ENCODE peak calls at places on chromosome 1, in four cellular contexts. E is HCT116, G is K562, I is GM12878. H is an unnamed sample.

GRCh38 chr1:5959667-5960230 is 32.5 kb downstream of the NPHP4 start:
- DNase-seq in G (no peak), I (no peak), E (no peak), H (no peak)

GRCh38 chr1:12447849-12448312 is 170.1 kb downstream of the DHRS3 start:
- DNase-seq in G (no peak), I (no peak), E (no peak), H (no peak)

GRCh38 chr1:230215049-230215448 is 148.0 kb downstream of the GALNT2 start:
- DNase-seq in E (no peak), I (no peak), G (peak), H (no peak)

GRCh38 chr1:197672347-197672746 is 102.9 kb downstream of the DENND1B start:
- DNase-seq in I (no peak), G (no peak), E (no peak), H (no peak)

GRCh38 chr1:245645894-245646293 is 491.1 kb downstream of the KIF26B start:
- DNase-seq in E (no peak), G (no peak), I (peak), H (no peak)

GRCh38 chr1:235442788-235443429 is 61.3 kb downstream of the B3GALNT2 start:
- DNase-seq in G (peak), I (no peak), E (peak), H (no peak)

GRCh38 chr1:66924756-66925557 is at the start of the genes DNAI4 and MIER1:
- DNase-seq in I (peak), G (peak), E (peak), H (peak)

GRCh38 chr1:83942914-83943313 is 56.0 kb downstream of the TTLL7 start:
- DNase-seq in I (no peak), E (no peak), G (no peak), H (no peak)

GRCh38 chr1:220451541-220451940 is 76.4 kb upstream of the MARK1 start:
- DNase-seq in I (no peak), E (no peak), G (no peak), H (no peak)

GRCh38 chr1:55893155-55893554 is 678.0 kb upstream of the USP24 start:
- DNase-seq in E (peak), G (peak), I (no peak), H (no peak)

GRCh38 chr1:12618661-12619395 is 818 bp upstream of the DHRS3 start:
- DNase-seq in I (no peak), E (peak), G (peak), H (peak)

GRCh38 chr1:1092890-1093609 is 18.9 kb upstream of the RNF223 start:
- DNase-seq in G (no peak), E (no peak), I (no peak), H (no peak)

GRCh38 chr1:241637604-241638003 is 2.6 kb downstream of the CHML start:
- DNase-seq in E (no peak), G (peak), I (no peak), H (no peak)

GRCh38 chr1:206733012-206733411 is 37.6 kb upstream of the IL19 start:
- DNase-seq in G (no peak), I (no peak), E (no peak), H (no peak)

GRCh38 chr1:46083579-46083978 is 48.9 kb downstream of the PIK3R3 start:
- DNase-seq in I (no peak), G (no peak), E (no peak), H (no peak)

GRCh38 chr1:78292361-78292760 is 198.4 kb upstream of the PTGFR start:
- DNase-seq in G (no peak), I (no peak), E (no peak), H (no peak)

GRCh38 chr1:18739956-18740355 is 109.3 kb downstream of the PAX7 start:
- DNase-seq in I (no peak), E (no peak), G (no peak), H (no peak)

GRCh38 chr1:246155923-246156322 is 351.2 kb downstream of the SMYD3 start:
- DNase-seq in G (no peak), I (no peak), E (no peak), H (no peak)

GRCh38 chr1:33682371-33682770 is 181.5 kb upstream of the HMGB4 start:
- DNase-seq in E (no peak), G (no peak), I (no peak), H (no peak)

GRCh38 chr1:21278898-21279819 is 11.1 kb downstream of the ECE1 start:
- DNase-seq in E (no peak), G (no peak), I (no peak), H (no peak)

GRCh38 chr1:156129687-156130577 is 15.4 kb downstream of the LMNA start:
- DNase-seq in G (peak), I (no peak), E (peak), H (peak)

DNA sequence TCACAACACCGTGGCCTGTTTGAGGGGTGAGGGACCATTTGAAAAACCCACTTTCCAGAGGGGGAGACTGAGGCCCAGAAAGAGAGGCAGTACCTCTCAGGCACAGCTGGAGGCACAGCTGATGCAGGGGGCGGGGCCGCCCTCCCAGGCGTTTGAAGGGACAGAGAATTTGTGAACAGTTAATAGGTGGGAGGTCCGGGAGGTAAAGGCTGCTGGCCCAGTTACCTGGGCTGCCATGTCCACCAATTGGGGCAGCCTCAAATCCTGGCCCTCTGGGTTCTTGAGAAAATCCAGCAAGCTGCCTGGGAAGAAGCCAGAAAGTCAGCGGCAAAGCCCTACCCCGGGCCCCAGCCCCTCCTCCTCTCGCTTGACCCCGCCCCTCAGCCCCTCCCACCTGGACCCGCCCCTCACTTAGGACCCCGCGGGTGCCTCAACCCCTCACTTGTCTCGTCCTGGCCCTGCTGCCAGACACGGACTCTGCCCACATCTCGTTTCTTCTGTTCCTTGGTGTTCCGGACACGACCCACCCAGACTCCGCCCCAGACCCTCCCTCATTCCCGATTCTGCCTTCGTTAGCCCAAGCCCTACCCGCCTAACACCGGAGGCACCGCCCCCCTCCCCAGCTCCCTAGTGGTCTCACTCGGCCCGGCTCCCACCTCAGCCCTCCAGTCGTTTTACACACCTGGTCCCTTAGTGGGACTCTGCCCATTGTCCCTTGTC is 10.8 kb upstream of the AHDC1 start:
- DNase-seq in E (no peak), G (peak), I (no peak), H (peak)
- TF ChIP-seq EGR1 in E (no peak), G (no peak), I (no peak), H (no peak)

DNA sequence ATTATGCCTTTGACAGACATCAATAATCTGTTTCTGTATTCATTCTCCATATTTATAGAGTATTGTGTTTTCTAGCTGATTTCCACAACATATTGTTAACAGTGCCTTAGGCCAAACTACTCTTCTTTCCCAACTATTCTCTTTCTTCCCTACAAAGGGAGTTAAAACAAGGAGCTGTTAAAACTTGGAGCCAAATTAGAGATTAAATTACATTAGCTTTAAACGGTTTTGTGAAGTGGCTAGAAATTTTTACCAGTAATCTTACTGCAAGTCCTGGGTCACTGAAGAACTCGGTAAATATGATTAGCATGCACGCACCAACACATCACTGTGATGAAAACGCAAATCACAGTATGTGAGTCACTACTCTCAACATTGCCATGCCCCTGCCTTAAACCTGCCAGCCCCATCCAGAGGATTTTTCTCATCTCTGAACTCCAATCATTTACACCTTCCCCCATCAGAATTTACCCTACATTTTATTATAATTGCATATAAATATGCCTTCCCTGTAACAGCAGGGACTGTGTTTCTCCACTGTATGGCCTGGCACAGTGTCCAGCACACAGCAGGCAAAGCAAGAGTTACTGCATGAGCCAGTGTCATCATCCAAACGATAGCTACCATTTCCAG is 1.5 kb upstream of the PRDX6 start:
- DNase-seq in G (peak), I (no peak), E (no peak), H (no peak)
- TF ChIP-seq EGR1 in G (no peak), I (no peak), E (no peak), H (no peak)

GRCh38 chr1:40978886-40979240 is 633 bp upstream of the CTPS1 start:
- DNase-seq in E (no peak), I (no peak), G (no peak), H (no peak)
- TF ChIP-seq EGR1 in E (no peak), I (no peak), G (no peak), H (no peak)

GRCh38 chr1:44019398-44020044 is 11.7 kb downstream of the SLC6A9 start:
- DNase-seq in I (no peak), E (no peak), G (no peak), H (no peak)
- TF ChIP-seq EGR1 in I (no peak), E (no peak), G (no peak), H (no peak)

GRCh38 chr1:70767377-70767776 is 280.2 kb downstream of the PTGER3 start:
- DNase-seq in I (no peak), G (no peak), E (no peak), H (no peak)

GRCh38 chr1:70768211-70768610 is 279.4 kb downstream of the PTGER3 start:
- DNase-seq in I (no peak), E (no peak), G (no peak), H (no peak)

GRCh38 chr1:70760170-70760569 is 287.4 kb downstream of the PTGER3 start:
- DNase-seq in E (no peak), G (no peak), I (no peak), H (no peak)

GRCh38 chr1:70762386-70762785 is 285.2 kb downstream of the PTGER3 start:
- DNase-seq in G (no peak), E (no peak), I (no peak), H (no peak)

DNA sequence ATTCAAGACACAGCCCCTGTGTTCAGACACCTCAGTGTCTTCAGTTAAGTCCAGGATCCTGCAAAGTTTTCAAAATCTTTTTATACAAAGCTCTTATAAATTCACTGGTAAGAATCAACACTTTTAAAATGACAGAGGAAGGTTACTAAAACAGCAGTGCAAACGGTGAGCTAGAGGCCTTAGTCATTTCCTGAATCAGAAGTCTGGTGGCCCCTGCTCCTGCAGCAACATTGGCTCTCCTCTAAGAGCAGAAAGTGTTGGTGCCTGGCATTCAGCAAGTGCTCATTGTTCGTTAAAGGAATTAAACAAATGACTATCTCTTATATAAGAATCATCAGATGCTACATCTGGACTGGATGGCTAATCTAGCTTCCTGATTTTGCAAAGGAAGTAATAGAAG is 282.9 kb downstream of the PTGER3 start:
- DNase-seq in E (no peak), I (no peak), G (peak), H (no peak)
- TF ChIP-seq EGR1 in E (no peak), I (no peak), G (no peak), H (no peak)

GRCh38 chr1:64302194-64302593 is 98.8 kb downstream of the UBE2U start:
- DNase-seq in G (no peak), E (no peak), I (no peak), H (no peak)

GRCh38 chr1:64304744-64305143 is 101.3 kb downstream of the UBE2U start:
- DNase-seq in I (no peak), E (no peak), G (no peak), H (no peak)

GRCh38 chr1:64308856-64309255 is 105.4 kb downstream of the UBE2U start:
- DNase-seq in I (no peak), E (no peak), G (no peak), H (no peak)

GRCh38 chr1:64302971-64303370 is 99.5 kb downstream of the UBE2U start:
- DNase-seq in G (no peak), E (no peak), I (no peak), H (no peak)
- TF ChIP-seq EGR1 in G (no peak), E (no peak), I (no peak), H (no peak)

GRCh38 chr1:3475839-3476573 is 21.5 kb downstream of the ARHGEF16 start:
- DNase-seq in E (no peak), G (no peak), I (no peak), H (no peak)
- TF ChIP-seq EGR1 in E (no peak), G (no peak), I (no peak), H (no peak)

DNA sequence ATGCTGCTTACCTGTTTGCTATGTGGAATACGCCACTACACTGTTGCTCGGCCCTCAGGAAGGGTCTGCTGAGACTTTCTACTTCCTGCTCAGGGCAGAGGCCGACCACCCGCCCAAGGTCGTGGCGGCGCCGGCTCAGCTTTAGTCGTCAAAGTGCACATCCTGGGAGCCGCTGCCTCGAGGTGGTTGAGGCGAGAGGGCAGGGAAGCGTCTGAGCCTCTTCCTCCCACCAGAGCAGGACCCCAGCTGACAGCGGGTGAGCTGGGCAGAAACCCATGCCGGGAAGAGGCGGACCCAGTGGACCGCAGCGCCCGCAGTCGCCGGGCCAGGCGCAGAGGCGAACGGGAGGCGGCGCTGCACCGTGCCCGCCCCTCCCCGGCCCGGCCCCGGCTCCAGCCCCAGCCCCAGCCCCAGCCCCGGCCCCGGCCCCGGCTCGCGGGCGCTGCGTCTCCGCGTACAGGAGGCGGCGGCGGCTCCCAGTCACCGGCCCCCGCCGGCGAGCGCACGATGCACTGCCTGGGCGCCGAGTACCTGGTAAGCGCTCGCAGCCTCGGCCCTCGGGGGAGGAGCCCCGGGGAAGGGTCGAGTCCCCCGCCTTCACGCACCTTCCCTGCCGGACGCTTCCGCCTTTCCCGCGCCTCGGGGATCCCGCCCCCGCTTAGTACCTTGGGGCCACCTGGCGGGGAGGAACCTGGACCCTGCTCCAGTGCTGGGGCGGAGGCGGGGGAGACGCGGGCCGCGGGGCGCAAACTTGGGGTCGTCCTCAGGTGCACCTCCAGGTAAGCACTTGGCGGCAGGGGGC is at the start of gene SLC44A3:
- DNase-seq in G (no peak), E (no peak), I (no peak), H (peak)
- TF ChIP-seq EGR1 in G (no peak), E (peak), I (no peak), H (peak)

GRCh38 chr1:34827341-34827941 is 32.1 kb downstream of the SMIM12 start:
- DNase-seq in E (no peak), I (no peak), G (no peak), H (no peak)

GRCh38 chr1:34829250-34829649 is 30.3 kb downstream of the SMIM12 start:
- DNase-seq in E (no peak), G (no peak), I (no peak), H (peak)

GRCh38 chr1:34831721-34832246 is 27.8 kb downstream of the SMIM12 start:
- DNase-seq in I (no peak), G (no peak), E (no peak), H (no peak)

GRCh38 chr1:34825455-34826081 is 32.8 kb downstream of the GJA4 start:
- DNase-seq in G (no peak), E (no peak), I (no peak), H (peak)

DNA sequence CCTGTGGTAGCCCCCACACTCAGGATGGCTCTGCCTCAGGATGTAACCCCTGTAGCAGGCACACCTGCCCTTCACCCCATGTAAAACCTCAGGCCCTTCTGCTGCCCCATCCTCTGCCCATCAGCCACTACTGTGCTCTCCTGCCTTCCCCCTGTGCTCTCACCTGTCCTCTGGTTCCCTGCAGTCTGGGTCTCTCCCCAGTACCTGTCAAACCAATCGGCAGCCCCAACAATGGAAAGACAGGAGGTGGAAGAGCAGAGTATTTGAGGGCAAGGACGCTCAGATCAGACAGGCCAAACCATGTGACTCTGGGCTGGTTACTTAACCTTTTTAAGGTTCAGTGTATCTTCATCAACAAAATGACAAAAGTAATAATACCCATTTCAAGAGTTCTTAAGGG is 30.9 kb downstream of the SMIM12 start:
- DNase-seq in I (no peak), G (no peak), E (no peak), H (no peak)
- TF ChIP-seq EGR1 in I (no peak), G (no peak), E (no peak), H (no peak)

H was measured in H1.